ENCODE peak calls at places on chromosomes 4 and X, in five cellular contexts. W is ascending aorta, C is heart left ventricle, D is HepG2, E is sigmoid colon. Z is an unnamed sample.

GRCh38 chrX:41276661-41277506 is 57.1 kb upstream of the DDX3X start:
- DNase-seq in D (no peak), W (no peak), C (no peak), E (no peak), Z (no peak)

GRCh38 chrX:72115380-72115779 is 16.3 kb downstream of the RTL5 start:
- DNase-seq in C (no peak), W (no peak), D (no peak), E (no peak), Z (no peak)

GRCh38 chrX:24619647-24620046 is 27.5 kb downstream of the PCYT1B start:
- DNase-seq in W (no peak), D (peak; percentile 36), E (no peak), C (peak; percentile 10), Z (no peak)

GRCh38 chrX:98068210-98068609 is 1184.5 kb downstream of the RPA4 start:
- DNase-seq in C (no peak), D (no peak), E (no peak), W (no peak), Z (no peak)

GRCh38 chr4:10521386-10521785 is 64.2 kb upstream of the ZNF518B start:
- DNase-seq in D (no peak), W (no peak), E (no peak), C (no peak), Z (no peak)

GRCh38 chr4:83516042-83516772 is 19.7 kb upstream of the GPAT3 start:
- DNase-seq in W (no peak), E (no peak), C (no peak), D (no peak), Z (no peak)

GRCh38 chr4:82380344-82380743 is 6.6 kb upstream of the HNRNPD start:
- DNase-seq in E (no peak), C (peak; percentile 61), W (no peak), D (no peak), Z (peak; percentile 90)

GRCh38 chr4:118120120-118120760 is 86.0 kb downstream of the NDST3 start:
- DNase-seq in W (no peak), E (no peak), C (no peak), D (no peak), Z (no peak)

GRCh38 chr4:169335331-169335730 is 64.6 kb upstream of the SH3RF1 start:
- DNase-seq in C (no peak), W (no peak), E (no peak), D (no peak), Z (no peak)

GRCh38 chr4:88429401-88429800 is 27.5 kb upstream of the HERC5 start:
- DNase-seq in W (no peak), D (no peak), E (no peak), C (no peak), Z (no peak)
- H3K4me1 ChIP-seq in W (no peaks in the 10 kb centered on the region), D (no peaks in the 10 kb centered on the region), E (no peaks in the 10 kb centered on the region), C (no peaks in the 10 kb centered on the region), Z (no peaks in the 10 kb centered on the region)

DNA sequence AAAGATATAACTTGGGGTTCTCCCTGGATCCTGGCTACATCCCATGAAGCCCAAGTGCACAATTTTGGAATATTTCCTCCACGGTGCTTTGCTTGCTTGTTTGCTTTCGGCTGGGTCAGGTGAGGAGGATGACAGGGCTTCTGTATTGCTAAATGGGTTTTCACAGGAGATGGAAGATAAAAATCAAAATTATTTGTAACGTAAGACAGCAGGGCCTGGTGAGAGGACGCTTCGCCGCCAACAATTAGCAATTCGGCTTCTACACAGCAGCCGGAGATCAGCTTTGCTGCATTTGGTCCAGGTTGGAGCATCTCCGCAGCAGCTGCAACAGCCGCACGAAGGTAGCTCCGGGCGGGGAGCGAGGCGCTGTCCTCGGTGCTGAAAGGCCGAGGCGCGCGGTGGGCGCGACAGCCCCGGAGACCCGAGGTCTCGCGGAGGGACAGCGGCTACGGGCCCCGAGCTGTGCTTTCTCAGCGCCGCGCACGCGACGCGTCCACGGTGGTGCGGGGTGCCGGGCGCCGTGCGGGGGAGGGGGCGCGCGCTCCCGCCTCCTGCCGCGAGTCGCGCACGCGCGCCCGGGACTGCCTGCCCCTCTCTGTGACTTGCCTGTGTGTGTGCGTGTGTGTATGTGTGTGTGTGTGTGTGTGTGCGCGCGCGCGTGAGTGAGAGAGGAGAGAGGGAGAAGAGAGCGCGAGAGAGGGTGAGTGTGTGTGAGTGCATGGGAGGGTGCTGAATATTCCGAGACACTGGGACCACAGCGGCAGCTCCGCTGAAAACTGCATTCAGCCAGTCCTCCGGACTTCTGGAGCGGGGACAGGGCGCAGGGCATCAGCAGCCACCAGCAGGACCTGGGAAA is at the start of gene GRIA2:
- DNase-seq in E (no peak), D (peak; percentile 1), C (peak; percentile 27), W (no peak), Z (peak; percentile 79)
- H3K4me3 ChIP-seq in E (peak within 1 kb of the TSS; percentile 35), D (no peak within 1 kb of the TSS), C (peak within 1 kb of the TSS; percentile 24), W (peak within 1 kb of the TSS; percentile 71), Z (no peak within 1 kb of the TSS)

DNA sequence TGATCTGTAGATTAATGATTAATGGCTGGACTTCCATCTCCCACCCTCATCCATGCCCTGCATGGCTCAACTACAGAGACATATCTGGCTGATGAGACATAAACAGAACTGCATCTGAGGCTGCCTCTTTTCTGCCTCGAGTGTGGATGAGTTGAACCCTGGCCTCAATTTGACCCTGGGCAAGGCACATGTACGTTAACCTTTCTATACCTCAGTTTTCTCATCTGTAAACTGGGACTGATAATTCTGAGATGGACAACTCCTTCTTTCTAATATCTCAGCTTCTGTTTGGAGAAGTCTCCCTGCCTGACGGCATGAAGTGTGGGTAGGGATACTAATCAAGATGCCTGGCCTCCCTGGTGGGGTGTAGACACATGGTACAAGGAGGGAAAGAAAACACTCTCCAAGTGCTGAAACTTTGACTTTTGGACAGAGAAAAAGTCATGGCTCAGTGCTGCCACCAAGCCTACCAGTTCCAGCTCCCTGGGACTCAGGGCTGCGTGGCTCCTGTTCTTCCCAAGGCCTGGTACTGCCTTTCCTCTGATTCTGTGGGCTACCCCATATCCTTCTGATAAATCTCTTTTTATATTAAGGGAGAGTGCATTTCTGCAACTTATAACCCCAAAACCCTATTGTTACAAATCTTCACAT is 64.4 kb downstream of the HAUS3 start:
- DNase-seq in C (no peak), E (no peak), W (no peak), D (peak; percentile 8), Z (no peak)
- TF ChIP-seq CTCF in C (no peak), E (no peak), W (no peak), D (peak; percentile 32), Z (no peak)

GRCh38 chr4:121688261-121688660 is 8.5 kb downstream of the ANXA5 start:
- DNase-seq in E (no peak), W (no peak), D (no peak), C (no peak), Z (no peak)
- H3K4me1 ChIP-seq in E (peaks cover 41% of the 10 kb centered on the region), W (peaks cover 6% of the 10 kb centered on the region), D (peaks cover 58% of the 10 kb centered on the region), C (peaks cover 5% of the 10 kb centered on the region), Z (peaks cover 8% of the 10 kb centered on the region)

GRCh38 chrX:69137371-69137881 is 27.8 kb downstream of the PJA1 start:
- DNase-seq in W (no peak), E (peak; percentile 72), D (no peak), C (no peak), Z (peak; percentile 80)
- H3K4me3 ChIP-seq in W (no peak overlapping the region), E (peak overlapping the region; percentile 42), D (no peak overlapping the region), C (peak overlapping the region; percentile 37), Z (no peak overlapping the region)

GRCh38 chrX:132956421-132957210 is 1.8 kb downstream of the HS6ST2 start:
- DNase-seq in D (no peak), E (no peak), C (no peak), W (no peak), Z (peak; percentile 77)

GRCh38 chrX:132961511-132961910 is 3.1 kb upstream of the HS6ST2 start:
- DNase-seq in W (no peak), D (no peak), C (no peak), E (no peak), Z (no peak)

GRCh38 chrX:132955710-132956109 is 2.7 kb downstream of the HS6ST2 start:
- DNase-seq in D (no peak), C (no peak), E (no peak), W (no peak), Z (no peak)

GRCh38 chrX:132957211-132958085 is 981 bp downstream of the HS6ST2 start:
- DNase-seq in D (no peak), E (no peak), C (no peak), W (no peak), Z (peak; percentile 71)

DNA sequence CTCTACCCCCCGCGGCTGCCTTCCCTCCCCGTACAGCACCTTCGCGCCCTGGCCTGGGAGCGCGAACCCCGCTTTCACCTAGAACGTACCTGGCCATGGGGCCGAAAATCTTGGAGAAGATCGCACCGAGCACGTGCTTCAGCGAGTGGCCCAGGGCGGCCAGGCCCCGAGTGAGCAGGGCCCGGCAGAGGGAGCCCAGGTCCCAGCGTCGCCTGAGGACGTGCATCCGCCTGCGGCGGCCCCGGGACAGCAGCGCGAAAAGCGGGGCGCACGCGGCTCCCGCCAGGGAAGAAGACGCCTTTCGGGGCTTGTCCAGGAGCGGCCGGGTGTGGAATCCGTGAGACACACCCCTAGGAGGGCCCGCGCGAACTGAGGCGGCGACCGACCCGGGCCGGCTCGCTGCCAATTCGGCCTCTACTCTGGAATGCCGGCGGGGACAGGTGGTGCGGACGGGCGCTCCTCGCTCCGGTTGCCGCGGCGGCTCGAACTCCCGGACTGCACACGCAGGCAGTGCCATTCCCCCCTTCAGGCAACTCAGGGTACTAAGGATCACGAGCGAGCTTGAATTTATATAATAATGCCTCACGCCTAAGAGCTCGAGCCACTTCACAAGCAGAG is at the start of gene HS6ST2:
- DNase-seq in W (no peak), C (no peak), E (no peak), D (no peak), Z (peak; percentile 67)
- TF ChIP-seq CTCF in W (no peak), C (no peak), E (no peak), D (no peak), Z (no peak)

GRCh38 chrX:8684201-8684600 is 47.7 kb downstream of the ANOS1 start:
- DNase-seq in E (no peak), D (no peak), C (no peak), W (no peak), Z (no peak)

GRCh38 chrX:8688776-8689175 is 43.2 kb downstream of the ANOS1 start:
- DNase-seq in C (no peak), E (no peak), W (no peak), D (no peak), Z (no peak)

GRCh38 chrX:8692886-8693285 is 39.1 kb downstream of the ANOS1 start:
- DNase-seq in C (no peak), W (no peak), D (no peak), E (no peak), Z (no peak)

GRCh38 chrX:8689473-8689872 is 42.5 kb downstream of the ANOS1 start:
- DNase-seq in D (no peak), E (no peak), C (no peak), W (no peak), Z (no peak)
- H3K4me1 ChIP-seq in D (no peaks in the 10 kb centered on the region), E (no peaks in the 10 kb centered on the region), C (no peaks in the 10 kb centered on the region), W (no peaks in the 10 kb centered on the region), Z (no peaks in the 10 kb centered on the region)

Z was measured in kidney.